ENCODE peak calls at places on chromosome 14, in seven cellular contexts. One of them, this sample, is unnamed.
A peak's percentile ranks its signal among the peaks of the same experiment; 100 is the strongest.

GRCh38 chr14:77804592-77804991 is 4.7 kb downstream of the ADCK1 start:
- DNase-seq in neuronal stem cell: no peak
- DNase-seq in IMR-90: no peak
- DNase-seq in mesendoderm: peak; percentile 49
- DNase-seq in mesenchymal stem cell: no peak
- DNase-seq in H1: no peak
- DNase-seq in trophoblast cell: peak; percentile 65
- DNase-seq in this sample: peak; percentile 63

GRCh38 chr14:68977741-68978549 is 1.2 kb downstream of the ACTN1 start:
- DNase-seq in neuronal stem cell: peak; percentile 24
- DNase-seq in IMR-90: peak; percentile 95
- DNase-seq in mesendoderm: peak; percentile 88
- DNase-seq in mesenchymal stem cell: peak; percentile 89
- DNase-seq in H1: no peak
- DNase-seq in trophoblast cell: peak; percentile 35
- DNase-seq in this sample: peak; percentile 73

GRCh38 chr14:92897922-92898599 is 24.9 kb upstream of the CHGA start:
- DNase-seq in neuronal stem cell: no peak
- DNase-seq in IMR-90: no peak
- DNase-seq in mesendoderm: no peak
- DNase-seq in mesenchymal stem cell: no peak
- DNase-seq in H1: no peak
- DNase-seq in trophoblast cell: no peak
- DNase-seq in this sample: no peak

GRCh38 chr14:72715910-72716268 is 178.0 kb downstream of the DPF3 start:
- DNase-seq in neuronal stem cell: no peak
- DNase-seq in IMR-90: no peak
- DNase-seq in mesendoderm: no peak
- DNase-seq in mesenchymal stem cell: no peak
- DNase-seq in H1: no peak
- DNase-seq in trophoblast cell: no peak
- DNase-seq in this sample: no peak

GRCh38 chr14:56195727-56196126 is 77.5 kb downstream of the PELI2 start:
- DNase-seq in neuronal stem cell: no peak
- DNase-seq in IMR-90: peak; percentile 58
- DNase-seq in mesendoderm: no peak
- DNase-seq in mesenchymal stem cell: peak; percentile 49
- DNase-seq in H1: no peak
- DNase-seq in trophoblast cell: no peak
- DNase-seq in this sample: no peak

GRCh38 chr14:69532561-69533335 is 41.9 kb downstream of the CCDC177 start:
- DNase-seq in neuronal stem cell: no peak
- DNase-seq in IMR-90: no peak
- DNase-seq in mesendoderm: no peak
- DNase-seq in mesenchymal stem cell: no peak
- DNase-seq in H1: no peak
- DNase-seq in trophoblast cell: no peak
- DNase-seq in this sample: no peak

GRCh38 chr14:76376001-76376404 is at the start of gene ESRRB:
- DNase-seq in neuronal stem cell: peak; percentile 42
- DNase-seq in IMR-90: peak; percentile 5
- DNase-seq in mesendoderm: peak; percentile 91
- DNase-seq in mesenchymal stem cell: no peak
- DNase-seq in H1: peak; percentile 27
- DNase-seq in trophoblast cell: no peak
- DNase-seq in this sample: peak; percentile 63

GRCh38 chr14:61630399-61630798 is 64.9 kb upstream of the HIF1A start:
- DNase-seq in neuronal stem cell: no peak
- DNase-seq in IMR-90: no peak
- DNase-seq in mesendoderm: no peak
- DNase-seq in mesenchymal stem cell: no peak
- DNase-seq in H1: no peak
- DNase-seq in trophoblast cell: no peak
- DNase-seq in this sample: no peak

GRCh38 chr14:104427126-104427851 is 152.3 kb upstream of the C14orf180 start:
- DNase-seq in neuronal stem cell: no peak
- DNase-seq in IMR-90: no peak
- DNase-seq in mesendoderm: no peak
- DNase-seq in mesenchymal stem cell: no peak
- DNase-seq in H1: no peak
- DNase-seq in trophoblast cell: no peak
- DNase-seq in this sample: no peak

GRCh38 chr14:88166616-88167015 is 156.5 kb downstream of the KCNK10 start:
- DNase-seq in neuronal stem cell: no peak
- DNase-seq in IMR-90: peak; percentile 11
- DNase-seq in mesendoderm: peak; percentile 29
- DNase-seq in mesenchymal stem cell: no peak
- DNase-seq in H1: no peak
- DNase-seq in trophoblast cell: peak; percentile 5
- DNase-seq in this sample: no peak
- H2BK120ac ChIP-seq in neuronal stem cell: no peak overlapping the region
- H2BK120ac ChIP-seq in IMR-90: no peak overlapping the region
- H2BK120ac ChIP-seq in mesendoderm: no peak overlapping the region
- H2BK120ac ChIP-seq in mesenchymal stem cell: no peak overlapping the region
- H2BK120ac ChIP-seq in H1: no peak overlapping the region
- H2BK120ac ChIP-seq in trophoblast cell: no peak overlapping the region
- H2BK120ac ChIP-seq in this sample: no peak overlapping the region

GRCh38 chr14:32708134-32708533 is 230.5 kb upstream of the NPAS3 start:
- DNase-seq in neuronal stem cell: no peak
- DNase-seq in IMR-90: no peak
- DNase-seq in mesendoderm: no peak
- DNase-seq in mesenchymal stem cell: no peak
- DNase-seq in H1: no peak
- DNase-seq in trophoblast cell: no peak
- DNase-seq in this sample: no peak

GRCh38 chr14:32711103-32711680 is 227.5 kb upstream of the NPAS3 start:
- DNase-seq in neuronal stem cell: peak; percentile 39
- DNase-seq in IMR-90: peak; percentile 14
- DNase-seq in mesendoderm: peak; percentile 63
- DNase-seq in mesenchymal stem cell: peak; percentile 61
- DNase-seq in H1: no peak
- DNase-seq in trophoblast cell: peak; percentile 77
- DNase-seq in this sample: peak; percentile 25

GRCh38 chr14:32710351-32711102 is 228.2 kb upstream of the NPAS3 start:
- DNase-seq in neuronal stem cell: no peak
- DNase-seq in IMR-90: peak; percentile 49
- DNase-seq in mesendoderm: no peak
- DNase-seq in mesenchymal stem cell: no peak
- DNase-seq in H1: no peak
- DNase-seq in trophoblast cell: peak; percentile 99
- DNase-seq in this sample: no peak

GRCh38 chr14:32706672-32707071 is 232.0 kb upstream of the NPAS3 start:
- DNase-seq in neuronal stem cell: no peak
- DNase-seq in IMR-90: no peak
- DNase-seq in mesendoderm: no peak
- DNase-seq in mesenchymal stem cell: no peak
- DNase-seq in H1: no peak
- DNase-seq in trophoblast cell: no peak
- DNase-seq in this sample: no peak

GRCh38 chr14:32709072-32709471 is 229.6 kb upstream of the NPAS3 start:
- DNase-seq in neuronal stem cell: no peak
- DNase-seq in IMR-90: peak; percentile 77
- DNase-seq in mesendoderm: no peak
- DNase-seq in mesenchymal stem cell: peak; percentile 83
- DNase-seq in H1: no peak
- DNase-seq in trophoblast cell: peak; percentile 25
- DNase-seq in this sample: no peak
- H3K4ac ChIP-seq in neuronal stem cell: no peak overlapping the region
- H3K4ac ChIP-seq in IMR-90: no peak overlapping the region
- H3K4ac ChIP-seq in mesendoderm: no peak overlapping the region
- H3K4ac ChIP-seq in mesenchymal stem cell: no peak overlapping the region
- H3K4ac ChIP-seq in H1: no peak overlapping the region
- H3K4ac ChIP-seq in trophoblast cell: no peak overlapping the region
- H3K4ac ChIP-seq in this sample: no peak overlapping the region

GRCh38 chr14:51616256-51616655 is 35.5 kb upstream of the FRMD6 start:
- DNase-seq in neuronal stem cell: no peak
- DNase-seq in IMR-90: peak; percentile 42
- DNase-seq in mesendoderm: no peak
- DNase-seq in mesenchymal stem cell: no peak
- DNase-seq in H1: no peak
- DNase-seq in trophoblast cell: no peak
- DNase-seq in this sample: no peak
- H2BK120ac ChIP-seq in neuronal stem cell: no peak overlapping the region
- H2BK120ac ChIP-seq in IMR-90: peak overlapping the region; percentile 90
- H2BK120ac ChIP-seq in mesendoderm: no peak overlapping the region
- H2BK120ac ChIP-seq in mesenchymal stem cell: no peak overlapping the region
- H2BK120ac ChIP-seq in H1: no peak overlapping the region
- H2BK120ac ChIP-seq in trophoblast cell: peak overlapping the region; percentile 52
- H2BK120ac ChIP-seq in this sample: no peak overlapping the region

DNA sequence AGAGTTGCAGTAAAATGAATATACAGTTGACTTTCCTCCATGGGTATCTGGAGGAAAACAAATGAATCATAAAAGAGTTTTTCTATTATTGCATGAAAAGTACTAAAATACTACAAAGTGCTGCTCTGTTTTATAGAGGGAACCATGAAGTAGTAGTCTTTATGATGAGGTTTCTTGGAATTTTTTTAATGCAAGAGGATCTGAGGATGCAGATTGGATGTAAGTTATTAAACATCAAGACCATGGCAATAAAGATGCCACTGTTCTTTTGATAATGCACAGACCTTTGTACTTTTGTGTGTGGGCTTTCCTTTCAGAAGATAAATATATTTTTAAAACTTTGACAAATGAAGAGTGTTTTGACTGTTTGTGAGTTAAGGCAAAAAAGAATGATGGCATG is 87.5 kb downstream of the DACT1 start:
- DNase-seq in neuronal stem cell: no peak
- DNase-seq in IMR-90: no peak
- DNase-seq in mesendoderm: no peak
- DNase-seq in mesenchymal stem cell: no peak
- DNase-seq in H1: no peak
- DNase-seq in trophoblast cell: no peak
- DNase-seq in this sample: no peak
- H3K4ac ChIP-seq in neuronal stem cell: no peak overlapping the region
- H3K4ac ChIP-seq in IMR-90: no peak overlapping the region
- H3K4ac ChIP-seq in mesendoderm: no peak overlapping the region
- H3K4ac ChIP-seq in mesenchymal stem cell: no peak overlapping the region
- H3K4ac ChIP-seq in H1: no peak overlapping the region
- H3K4ac ChIP-seq in trophoblast cell: no peak overlapping the region
- H3K4ac ChIP-seq in this sample: no peak overlapping the region

DNA sequence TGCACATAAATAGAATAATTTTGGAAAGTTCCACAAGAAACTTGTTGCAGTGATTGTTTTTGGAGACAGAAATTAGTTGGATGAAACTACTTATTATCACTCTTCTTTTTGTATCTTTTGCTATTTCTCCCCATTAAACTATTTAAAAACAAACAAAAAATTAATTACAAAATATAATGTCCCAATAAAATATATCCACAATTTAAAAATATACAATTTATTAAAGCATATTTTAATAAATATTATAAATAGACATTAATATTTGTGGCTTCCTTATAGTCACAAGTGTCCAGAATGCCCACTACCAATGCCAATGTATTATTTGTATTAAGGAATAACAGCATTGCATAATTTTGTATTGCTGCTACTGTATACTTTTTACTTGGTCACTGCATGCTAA is 52.5 kb upstream of the GCH1 start:
- DNase-seq in neuronal stem cell: no peak
- DNase-seq in IMR-90: no peak
- DNase-seq in mesendoderm: no peak
- DNase-seq in mesenchymal stem cell: no peak
- DNase-seq in H1: no peak
- DNase-seq in trophoblast cell: no peak
- DNase-seq in this sample: no peak
- H2BK120ac ChIP-seq in neuronal stem cell: no peak overlapping the region
- H2BK120ac ChIP-seq in IMR-90: no peak overlapping the region
- H2BK120ac ChIP-seq in mesendoderm: no peak overlapping the region
- H2BK120ac ChIP-seq in mesenchymal stem cell: no peak overlapping the region
- H2BK120ac ChIP-seq in H1: no peak overlapping the region
- H2BK120ac ChIP-seq in trophoblast cell: no peak overlapping the region
- H2BK120ac ChIP-seq in this sample: no peak overlapping the region

DNA sequence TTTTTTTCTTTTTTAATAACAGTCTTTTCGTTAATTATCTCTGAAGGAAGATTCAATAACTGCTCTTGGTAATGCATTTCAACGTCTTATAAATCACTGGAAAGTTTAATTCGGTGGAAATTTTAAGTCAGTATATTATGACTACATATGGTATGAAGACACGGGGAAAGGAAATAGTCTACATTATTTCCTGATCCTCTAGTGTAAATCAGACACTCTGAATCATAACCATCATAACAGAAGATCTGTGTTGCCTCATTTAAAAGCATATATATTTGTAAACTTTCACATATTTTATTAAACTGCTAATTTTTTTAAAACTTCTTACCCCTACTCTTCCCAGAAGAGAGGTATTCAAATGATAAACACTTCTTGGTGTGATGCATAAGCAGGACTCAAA is 53.7 kb downstream of the EFCAB11 start:
- DNase-seq in neuronal stem cell: no peak
- DNase-seq in IMR-90: peak; percentile 83
- DNase-seq in mesendoderm: no peak
- DNase-seq in mesenchymal stem cell: no peak
- DNase-seq in H1: no peak
- DNase-seq in trophoblast cell: peak; percentile 37
- DNase-seq in this sample: no peak
- H3K4ac ChIP-seq in neuronal stem cell: no peak overlapping the region
- H3K4ac ChIP-seq in IMR-90: peak overlapping the region; percentile 87
- H3K4ac ChIP-seq in mesendoderm: no peak overlapping the region
- H3K4ac ChIP-seq in mesenchymal stem cell: no peak overlapping the region
- H3K4ac ChIP-seq in H1: no peak overlapping the region
- H3K4ac ChIP-seq in trophoblast cell: no peak overlapping the region
- H3K4ac ChIP-seq in this sample: no peak overlapping the region

This sample was measured in H9.